ENCODE peak calls at places on chromosomes 6 and 20, in four cellular contexts. One of them, this sample, is unnamed. For H3K4me1, the result is how much of the 10 kb centered on the place peaks cover.

GRCh38 chr6:32852844-32853540 is 512 bp downstream of the TAP1 start:
- DNase-seq in lower lobe of right lung: peak
- DNase-seq in upper lobe of right lung: peak
- DNase-seq in cardiac muscle cell: peak
- DNase-seq in this sample: peak

GRCh38 chr6:38214159-38214558 is 394.6 kb downstream of the ZFAND3 start:
- DNase-seq in lower lobe of right lung: no peak
- DNase-seq in upper lobe of right lung: no peak
- DNase-seq in cardiac muscle cell: no peak
- DNase-seq in this sample: no peak

GRCh38 chr6:108497883-108498282 is 62.8 kb upstream of the FOXO3 start:
- DNase-seq in lower lobe of right lung: no peak
- DNase-seq in upper lobe of right lung: no peak
- DNase-seq in cardiac muscle cell: peak
- DNase-seq in this sample: peak

GRCh38 chr6:3356824-3357420 is 98.2 kb downstream of the PSMG4 start:
- DNase-seq in lower lobe of right lung: no peak
- DNase-seq in upper lobe of right lung: no peak
- DNase-seq in cardiac muscle cell: no peak
- DNase-seq in this sample: no peak

GRCh38 chr20:31587545-31588389 is 17.3 kb upstream of the ID1 start:
- DNase-seq in lower lobe of right lung: peak
- DNase-seq in upper lobe of right lung: peak
- DNase-seq in cardiac muscle cell: peak
- DNase-seq in this sample: peak

GRCh38 chr20:12928755-12929401 is 79.9 kb upstream of the SPTLC3 start:
- DNase-seq in lower lobe of right lung: no peak
- DNase-seq in upper lobe of right lung: no peak
- DNase-seq in cardiac muscle cell: no peak
- DNase-seq in this sample: no peak

GRCh38 chr20:16647875-16648597 is 74.8 kb upstream of the KIF16B start:
- DNase-seq in lower lobe of right lung: no peak
- DNase-seq in upper lobe of right lung: no peak
- DNase-seq in cardiac muscle cell: no peak
- DNase-seq in this sample: no peak

GRCh38 chr6:151773382-151773781 is 34.1 kb upstream of the ESR1 start:
- DNase-seq in lower lobe of right lung: no peak
- DNase-seq in upper lobe of right lung: no peak
- DNase-seq in cardiac muscle cell: no peak
- DNase-seq in this sample: no peak

GRCh38 chr6:161951139-161951538 is 677.3 kb upstream of the AGPAT4 start:
- DNase-seq in lower lobe of right lung: no peak
- DNase-seq in upper lobe of right lung: no peak
- DNase-seq in cardiac muscle cell: no peak
- DNase-seq in this sample: no peak

GRCh38 chr20:48563191-48563884 is 264.5 kb downstream of the PREX1 start:
- DNase-seq in lower lobe of right lung: no peak
- DNase-seq in upper lobe of right lung: no peak
- DNase-seq in cardiac muscle cell: no peak
- DNase-seq in this sample: no peak

GRCh38 chr6:100001915-100002388 is 7.9 kb upstream of the MCHR2 start:
- DNase-seq in lower lobe of right lung: peak
- DNase-seq in upper lobe of right lung: peak
- DNase-seq in cardiac muscle cell: peak
- DNase-seq in this sample: peak

GRCh38 chr6:73234732-73235131 is 9.4 kb upstream of the KHDC1L start:
- DNase-seq in lower lobe of right lung: no peak
- DNase-seq in upper lobe of right lung: no peak
- DNase-seq in cardiac muscle cell: no peak
- DNase-seq in this sample: no peak

GRCh38 chr6:137417411-137417810 is 76.8 kb downstream of the OLIG3 start:
- DNase-seq in lower lobe of right lung: no peak
- DNase-seq in upper lobe of right lung: no peak
- DNase-seq in cardiac muscle cell: no peak
- DNase-seq in this sample: no peak

GRCh38 chr20:8930691-8931090 is 138.2 kb upstream of the PLCB4 start:
- DNase-seq in lower lobe of right lung: no peak
- DNase-seq in upper lobe of right lung: no peak
- DNase-seq in cardiac muscle cell: no peak
- DNase-seq in this sample: no peak

GRCh38 chr6:87277123-87277522 is 45.3 kb upstream of the SMIM8 start:
- DNase-seq in lower lobe of right lung: no peak
- DNase-seq in upper lobe of right lung: no peak
- DNase-seq in cardiac muscle cell: peak
- DNase-seq in this sample: no peak

GRCh38 chr20:52062452-52063209 is 128.9 kb downstream of the ZFP64 start:
- DNase-seq in lower lobe of right lung: no peak
- DNase-seq in upper lobe of right lung: no peak
- DNase-seq in cardiac muscle cell: no peak
- DNase-seq in this sample: no peak

GRCh38 chr20:52056203-52057062 is 135.1 kb downstream of the ZFP64 start:
- DNase-seq in lower lobe of right lung: no peak
- DNase-seq in upper lobe of right lung: no peak
- DNase-seq in cardiac muscle cell: no peak
- DNase-seq in this sample: no peak

GRCh38 chr20:52064936-52065335 is 126.6 kb downstream of the ZFP64 start:
- DNase-seq in lower lobe of right lung: no peak
- DNase-seq in upper lobe of right lung: no peak
- DNase-seq in cardiac muscle cell: no peak
- DNase-seq in this sample: no peak

DNA sequence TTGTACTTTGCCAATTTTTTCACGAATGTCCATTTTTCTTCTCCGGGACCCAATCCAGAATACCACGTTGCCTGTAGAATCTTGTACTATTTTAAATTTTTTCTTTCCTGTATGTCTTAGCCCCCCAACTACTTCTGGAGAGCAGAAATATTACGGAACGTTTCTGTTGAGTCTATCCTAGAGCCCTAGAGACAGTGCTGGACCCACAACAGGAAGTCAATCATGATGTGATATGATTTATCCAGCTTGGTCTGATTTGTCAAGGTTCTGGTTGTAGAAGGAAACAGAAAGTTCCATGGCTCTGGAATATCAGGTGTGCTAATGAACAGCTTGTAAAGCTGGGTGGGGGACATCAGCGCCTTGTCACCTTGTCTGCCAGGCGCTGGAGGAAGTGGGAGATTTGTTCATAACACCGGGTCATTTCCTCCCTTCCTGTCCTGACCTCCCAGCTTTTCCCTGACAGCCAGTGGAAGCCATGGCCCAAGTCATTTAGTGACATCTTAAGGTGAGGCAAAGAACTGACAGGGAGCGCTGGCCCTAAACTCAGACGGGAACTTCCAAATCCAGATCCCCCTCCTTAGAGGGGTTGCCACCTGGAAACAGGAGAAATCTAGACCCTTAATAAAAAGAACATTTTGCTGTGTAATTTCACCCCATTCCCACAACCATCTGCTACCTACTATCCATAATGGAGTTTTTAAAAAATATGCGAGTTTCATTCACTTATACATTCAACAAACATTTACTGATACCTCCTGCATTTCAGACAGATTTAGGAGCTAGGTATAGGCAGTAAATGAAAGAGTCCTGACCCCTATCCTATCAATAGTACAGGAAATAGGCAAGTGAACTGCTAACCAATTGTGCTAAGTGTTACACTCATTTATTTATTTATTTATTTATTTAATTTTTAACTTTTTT is 130.5 kb downstream of the ZFP64 start:
- DNase-seq in lower lobe of right lung: no peak
- DNase-seq in upper lobe of right lung: no peak
- DNase-seq in cardiac muscle cell: peak
- DNase-seq in this sample: peak
- TF ChIP-seq CTCF in lower lobe of right lung: peak
- TF ChIP-seq CTCF in upper lobe of right lung: peak
- TF ChIP-seq CTCF in cardiac muscle cell: peak
- TF ChIP-seq CTCF in this sample: peak

DNA sequence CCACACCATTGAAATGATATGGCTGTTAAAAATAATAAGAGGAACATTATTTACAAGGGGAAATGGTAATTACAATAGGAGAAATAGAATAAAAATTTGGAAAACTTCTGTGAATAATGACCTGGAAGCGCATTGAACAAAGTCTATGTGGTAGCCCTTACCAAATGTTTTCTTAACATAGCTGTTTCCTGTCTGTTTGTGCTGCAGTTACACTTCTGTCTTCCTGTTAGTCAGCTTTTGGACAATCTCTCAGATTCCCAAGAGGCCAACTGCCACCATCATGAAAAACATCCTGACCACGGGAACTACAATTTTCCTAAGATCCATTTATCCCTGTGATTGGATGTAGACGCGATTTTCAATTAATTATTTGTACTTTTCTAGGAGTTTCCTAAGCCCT is 754.4 kb upstream of the MARCKS start:
- DNase-seq in lower lobe of right lung: no peak
- DNase-seq in upper lobe of right lung: no peak
- DNase-seq in cardiac muscle cell: no peak
- DNase-seq in this sample: no peak
- H3K4me1 ChIP-seq in lower lobe of right lung: under half
- H3K4me1 ChIP-seq in upper lobe of right lung: under half
- H3K4me1 ChIP-seq in cardiac muscle cell: under half
- H3K4me1 ChIP-seq in this sample: under half

GRCh38 chr6:169933251-169933821 is 181.9 kb downstream of the ERMARD start:
- DNase-seq in lower lobe of right lung: no peak
- DNase-seq in upper lobe of right lung: no peak
- DNase-seq in cardiac muscle cell: no peak
- DNase-seq in this sample: peak

GRCh38 chr6:169933839-169934698 is 182.6 kb downstream of the ERMARD start:
- DNase-seq in lower lobe of right lung: peak
- DNase-seq in upper lobe of right lung: no peak
- DNase-seq in cardiac muscle cell: no peak
- DNase-seq in this sample: peak

GRCh38 chr6:169932491-169932890 is 181.1 kb downstream of the ERMARD start:
- DNase-seq in lower lobe of right lung: no peak
- DNase-seq in upper lobe of right lung: no peak
- DNase-seq in cardiac muscle cell: no peak
- DNase-seq in this sample: no peak

GRCh38 chr6:169931223-169931760 is 179.9 kb downstream of the ERMARD start:
- DNase-seq in lower lobe of right lung: no peak
- DNase-seq in upper lobe of right lung: no peak
- DNase-seq in cardiac muscle cell: no peak
- DNase-seq in this sample: no peak

DNA sequence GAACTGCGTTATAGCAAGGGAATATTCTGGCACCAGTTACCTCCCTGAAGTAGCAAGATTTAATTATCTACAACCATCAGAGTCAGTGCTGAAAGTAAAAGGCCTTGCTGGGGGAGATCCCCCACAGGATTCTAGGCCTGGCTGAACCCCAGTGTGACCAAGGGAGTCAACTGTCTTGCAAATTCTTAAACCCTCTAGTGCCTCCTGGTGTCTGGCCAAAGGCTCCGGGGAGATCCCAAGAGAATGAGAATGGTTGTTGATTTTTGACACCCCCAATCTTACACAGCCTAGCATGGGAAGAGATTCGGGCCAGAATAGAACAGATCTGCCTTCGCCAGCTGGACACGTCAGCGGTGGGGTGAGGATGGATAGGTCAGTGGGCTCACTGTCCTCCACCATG is 179.4 kb downstream of the ERMARD start:
- DNase-seq in lower lobe of right lung: no peak
- DNase-seq in upper lobe of right lung: no peak
- DNase-seq in cardiac muscle cell: no peak
- DNase-seq in this sample: no peak
- TF ChIP-seq CTCF in lower lobe of right lung: no peak
- TF ChIP-seq CTCF in upper lobe of right lung: no peak
- TF ChIP-seq CTCF in cardiac muscle cell: no peak
- TF ChIP-seq CTCF in this sample: no peak

GRCh38 chr6:37180075-37180474 is 10.1 kb downstream of the PIM1 start:
- DNase-seq in lower lobe of right lung: no peak
- DNase-seq in upper lobe of right lung: no peak
- DNase-seq in cardiac muscle cell: no peak
- DNase-seq in this sample: no peak
- H3K4me1 ChIP-seq in lower lobe of right lung: under half
- H3K4me1 ChIP-seq in upper lobe of right lung: under half
- H3K4me1 ChIP-seq in cardiac muscle cell: under half
- H3K4me1 ChIP-seq in this sample: under half

GRCh38 chr6:97726378-97726777 is 443.4 kb upstream of the MMS22L start:
- DNase-seq in lower lobe of right lung: no peak
- DNase-seq in upper lobe of right lung: no peak
- DNase-seq in cardiac muscle cell: peak
- DNase-seq in this sample: no peak
- TF ChIP-seq CTCF in lower lobe of right lung: no peak
- TF ChIP-seq CTCF in upper lobe of right lung: no peak
- TF ChIP-seq CTCF in cardiac muscle cell: no peak
- TF ChIP-seq CTCF in this sample: no peak

This sample was measured in colonic mucosa.